ENCODE peak calls at places on chromosome 17, in six cellular contexts. X is H54, Y is fibroblast of gingiva, S is dorsolateral prefrontal cortex, F is NCI-H774, C is fibroblast of the aortic adventitia. D is an unnamed sample.

GRCh38 chr17:60506312-60506711 is 19.7 kb downstream of the APPBP2 start:
- DNase-seq in X (peak; percentile 87), Y (peak; percentile 70), S (no peak), F (no peak), C (peak; percentile 55), D (no peak)

GRCh38 chr17:28030386-28030785 is 12.1 kb upstream of the NLK start:
- DNase-seq in X (no peak), Y (no peak), S (no peak), F (peak; percentile 90), C (no peak), D (no peak)

GRCh38 chr17:17935321-17936271 is 36.6 kb downstream of the TOM1L2 start:
- DNase-seq in X (peak; percentile 73), Y (peak; percentile 96), S (no peak), F (no peak), C (peak; percentile 91), D (no peak)

GRCh38 chr17:47946516-47946915 is 5.1 kb downstream of the PNPO start:
- DNase-seq in X (no peak), Y (no peak), S (no peak), F (no peak), C (no peak), D (no peak)

GRCh38 chr17:40473573-40474365 is 27.7 kb downstream of the TNS4 start:
- DNase-seq in X (no peak), Y (no peak), S (no peak), F (no peak), C (no peak), D (no peak)

GRCh38 chr17:44309472-44309871 is 1.1 kb downstream of the RUNDC3A start:
- DNase-seq in X (peak; percentile 34), Y (no peak), S (no peak), F (no peak), C (no peak), D (no peak)

GRCh38 chr17:50686494-50687199 is 21.1 kb downstream of the ANKRD40 start:
- DNase-seq in X (peak; percentile 93), Y (peak; percentile 79), S (no peak), F (no peak), C (peak; percentile 93), D (no peak)

GRCh38 chr17:57284583-57284982 is 28.3 kb downstream of the MSI2 start:
- DNase-seq in X (no peak), Y (no peak), S (no peak), F (no peak), C (no peak), D (no peak)

GRCh38 chr17:32604966-32605365 is 118.2 kb downstream of the CDK5R1 start:
- DNase-seq in X (no peak), Y (no peak), S (no peak), F (no peak), C (no peak), D (no peak)

GRCh38 chr17:75487351-75488070 is 27.8 kb downstream of the CASKIN2 start:
- DNase-seq in X (no peak), Y (no peak), S (no peak), F (no peak), C (no peak), D (peak; percentile 48)

GRCh38 chr17:75404223-75404738 is 1.2 kb downstream of the GRB2 start:
- DNase-seq in X (peak; percentile 61), Y (peak; percentile 74), S (peak; percentile 65), F (peak; percentile 45), C (peak; percentile 86), D (peak; percentile 36)

GRCh38 chr17:66675273-66675990 is 159.5 kb upstream of the CACNG5 start:
- DNase-seq in X (no peak), Y (no peak), S (no peak), F (no peak), C (no peak), D (no peak)

GRCh38 chr17:5823219-5823618 is 238.9 kb upstream of the NLRP1 start:
- DNase-seq in X (no peak), Y (no peak), S (no peak), F (no peak), C (no peak), D (no peak)

GRCh38 chr17:65660947-65661346 is 99.5 kb upstream of the AXIN2 start:
- DNase-seq in X (peak; percentile 19), Y (peak; percentile 64), S (no peak), F (no peak), C (peak; percentile 64), D (no peak)

GRCh38 chr17:82490512-82491195 is 28.9 kb upstream of the FOXK2 start:
- DNase-seq in X (no peak), Y (no peak), S (no peak), F (peak; percentile 95), C (no peak), D (no peak)

GRCh38 chr17:1137465-1137894 is 42.3 kb downstream of the ABR start:
- DNase-seq in X (no peak), Y (no peak), S (no peak), F (no peak), C (no peak), D (no peak)

GRCh38 chr17:50194441-50195195 is 6.8 kb downstream of the COL1A1 start:
- DNase-seq in X (no peak), Y (peak; percentile 20), S (no peak), F (no peak), C (peak; percentile 40), D (no peak)

GRCh38 chr17:47694818-47695663 is 1.1 kb downstream of the TBKBP1 start:
- DNase-seq in X (no peak), Y (peak; percentile 50), S (no peak), F (peak; percentile 35), C (peak; percentile 64), D (no peak)

GRCh38 chr17:42251115-42251514 is 25.1 kb downstream of the STAT5B start:
- DNase-seq in X (no peak), Y (peak; percentile 28), S (no peak), F (no peak), C (peak; percentile 36), D (no peak)

GRCh38 chr17:2366747-2367494 is 29.6 kb downstream of the SGSM2 start:
- DNase-seq in X (no peak), Y (no peak), S (no peak), F (no peak), C (no peak), D (no peak)